ENCODE peak calls at places on chromosomes 1 and 21, in four cellular contexts. One of them, this sample, is unnamed. For H3K4me1, the result is how much of the 10 kb centered on the place peaks cover.

GRCh38 chr1:89142160-89142559 is 16.2 kb upstream of the GBP2 start:
- DNase-seq in Caco-2: no peak
- DNase-seq in heart left ventricle: no peak
- DNase-seq in stomach: no peak
- DNase-seq in this sample: no peak

GRCh38 chr21:26445440-26445839 is 127.6 kb downstream of the CYYR1 start:
- DNase-seq in Caco-2: no peak
- DNase-seq in heart left ventricle: no peak
- DNase-seq in stomach: no peak
- DNase-seq in this sample: no peak

GRCh38 chr1:15153184-15153841 is at the start of gene TMEM51:
- DNase-seq in Caco-2: peak
- DNase-seq in heart left ventricle: peak
- DNase-seq in stomach: peak
- DNase-seq in this sample: peak

GRCh38 chr1:72623299-72623708 is 341.0 kb upstream of the NEGR1 start:
- DNase-seq in Caco-2: no peak
- DNase-seq in heart left ventricle: no peak
- DNase-seq in stomach: no peak
- DNase-seq in this sample: no peak

GRCh38 chr1:9826087-9826486 is 2.3 kb upstream of the CLSTN1 start:
- DNase-seq in Caco-2: no peak
- DNase-seq in heart left ventricle: no peak
- DNase-seq in stomach: no peak
- DNase-seq in this sample: no peak

GRCh38 chr1:56922070-56922469 is 43.7 kb downstream of the C8B start:
- DNase-seq in Caco-2: no peak
- DNase-seq in heart left ventricle: no peak
- DNase-seq in stomach: no peak
- DNase-seq in this sample: no peak

GRCh38 chr1:183218981-183219621 is 33.0 kb downstream of the LAMC2 start:
- DNase-seq in Caco-2: no peak
- DNase-seq in heart left ventricle: peak
- DNase-seq in stomach: peak
- DNase-seq in this sample: no peak

GRCh38 chr1:25996966-25997758 is 701 bp downstream of the PAFAH2 start:
- DNase-seq in Caco-2: peak
- DNase-seq in heart left ventricle: no peak
- DNase-seq in stomach: no peak
- DNase-seq in this sample: no peak

GRCh38 chr1:167514278-167514677 is 4.1 kb downstream of the CD247 start:
- DNase-seq in Caco-2: no peak
- DNase-seq in heart left ventricle: no peak
- DNase-seq in stomach: no peak
- DNase-seq in this sample: no peak

GRCh38 chr1:41046347-41046775 is 24.8 kb upstream of the SLFNL1 start:
- DNase-seq in Caco-2: no peak
- DNase-seq in heart left ventricle: no peak
- DNase-seq in stomach: peak
- DNase-seq in this sample: peak

GRCh38 chr1:100391675-100392074 is 39.4 kb downstream of the CDC14A start:
- DNase-seq in Caco-2: no peak
- DNase-seq in heart left ventricle: no peak
- DNase-seq in stomach: no peak
- DNase-seq in this sample: no peak

GRCh38 chr21:32350211-32350980 is 42.4 kb downstream of the URB1 start:
- DNase-seq in Caco-2: no peak
- DNase-seq in heart left ventricle: no peak
- DNase-seq in stomach: no peak
- DNase-seq in this sample: no peak

GRCh38 chr1:67713071-67713806 is 28.2 kb downstream of the GADD45A start:
- DNase-seq in Caco-2: no peak
- DNase-seq in heart left ventricle: no peak
- DNase-seq in stomach: peak
- DNase-seq in this sample: no peak

GRCh38 chr1:21619041-21619947 is 49.9 kb downstream of the RAP1GAP start:
- DNase-seq in Caco-2: no peak
- DNase-seq in heart left ventricle: no peak
- DNase-seq in stomach: peak
- DNase-seq in this sample: no peak

GRCh38 chr1:174740248-174740990 is 259.3 kb upstream of the CACYBP start:
- DNase-seq in Caco-2: no peak
- DNase-seq in heart left ventricle: no peak
- DNase-seq in stomach: no peak
- DNase-seq in this sample: no peak

GRCh38 chr1:116330342-116330652 is 42.7 kb upstream of the ATP1A1 start:
- DNase-seq in Caco-2: no peak
- DNase-seq in heart left ventricle: no peak
- DNase-seq in stomach: peak
- DNase-seq in this sample: peak

DNA sequence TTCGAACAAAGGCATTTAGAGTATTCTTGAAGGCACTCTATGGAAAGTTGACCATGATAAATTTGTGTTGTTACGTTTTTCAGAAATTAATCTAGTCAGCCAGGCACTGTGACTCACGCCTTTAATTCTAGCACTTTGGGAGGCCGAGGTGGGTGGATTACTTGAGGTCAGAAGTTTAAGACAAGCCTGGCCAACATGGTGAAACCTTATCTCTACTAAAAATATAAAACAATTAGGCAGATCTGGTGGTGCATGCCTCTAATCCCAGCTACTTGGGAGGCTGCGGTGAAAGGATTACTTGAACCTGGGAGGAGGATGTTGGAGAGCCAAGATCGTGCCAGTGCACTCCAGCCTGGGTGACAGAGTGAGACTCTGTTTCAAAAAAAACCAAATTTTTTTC is 130.6 kb upstream of the BRINP3 start:
- DNase-seq in Caco-2: no peak
- DNase-seq in heart left ventricle: no peak
- DNase-seq in stomach: no peak
- DNase-seq in this sample: no peak
- H3K4me3 ChIP-seq in Caco-2: no peak
- H3K4me3 ChIP-seq in heart left ventricle: no peak
- H3K4me3 ChIP-seq in stomach: no peak
- H3K4me3 ChIP-seq in this sample: no peak

GRCh38 chr1:106921186-106921585 is 135.3 kb upstream of the PRMT6 start:
- DNase-seq in Caco-2: no peak
- DNase-seq in heart left ventricle: no peak
- DNase-seq in stomach: no peak
- DNase-seq in this sample: no peak
- TF ChIP-seq CTCF in Caco-2: no peak
- TF ChIP-seq CTCF in heart left ventricle: no peak
- TF ChIP-seq CTCF in stomach: no peak
- TF ChIP-seq CTCF in this sample: no peak

GRCh38 chr1:6198646-6199297 is 623 bp downstream of the RPL22 start:
- DNase-seq in Caco-2: no peak
- DNase-seq in heart left ventricle: no peak
- DNase-seq in stomach: no peak
- DNase-seq in this sample: no peak
- H3K4me1 ChIP-seq in Caco-2: under half
- H3K4me1 ChIP-seq in heart left ventricle: under half
- H3K4me1 ChIP-seq in stomach: under half
- H3K4me1 ChIP-seq in this sample: under half

GRCh38 chr1:158019177-158019868 is 25.9 kb downstream of the KIRREL1 start:
- DNase-seq in Caco-2: peak
- DNase-seq in heart left ventricle: peak
- DNase-seq in stomach: no peak
- DNase-seq in this sample: no peak
- H3K4me3 ChIP-seq in Caco-2: no peak
- H3K4me3 ChIP-seq in heart left ventricle: no peak
- H3K4me3 ChIP-seq in stomach: no peak
- H3K4me3 ChIP-seq in this sample: peak

This sample was measured in lower lobe of right lung.